ENCODE peak calls at places on chromosomes 1 and 21, in six cellular contexts. B is IMR-90, J is mesenchymal stem cell, Q is H9, P is H1, X is neuronal stem cell. F is an unnamed sample.

GRCh38 chr1:50917128-50917795 is 42.8 kb downstream of the FAF1 start:
- DNase-seq in P (no peak), J (no peak), B (no peak), Q (no peak), X (no peak), F (no peak)

GRCh38 chr1:21620461-21620860 is 48.7 kb downstream of the RAP1GAP start:
- DNase-seq in B (no peak), Q (no peak), X (no peak), P (no peak), J (no peak), F (no peak)

GRCh38 chr1:39326836-39327235 is 122.3 kb downstream of the MACF1 start:
- DNase-seq in P (no peak), X (no peak), J (peak; percentile 34), Q (no peak), B (peak; percentile 51), F (peak; percentile 62)

GRCh38 chr1:167462341-167462740 is 56.0 kb downstream of the CD247 start:
- DNase-seq in Q (no peak), P (no peak), B (no peak), J (no peak), X (no peak), F (no peak)

GRCh38 chr1:226542623-226543103 is 5.9 kb upstream of the STUM start:
- DNase-seq in B (no peak), X (no peak), J (no peak), Q (no peak), P (no peak), F (no peak)

GRCh38 chr1:235253219-235253640 is 74.7 kb downstream of the ARID4B start:
- DNase-seq in J (peak; percentile 82), Q (peak; percentile 72), P (peak; percentile 25), X (peak; percentile 45), B (peak; percentile 72), F (peak; percentile 85)

GRCh38 chr1:11238311-11238710 is 24.0 kb downstream of the MTOR start:
- DNase-seq in Q (no peak), X (no peak), B (no peak), P (no peak), J (no peak), F (no peak)

GRCh38 chr1:162497104-162497722 is 405 bp upstream of the UHMK1 start:
- DNase-seq in J (no peak), Q (no peak), B (no peak), P (no peak), X (no peak), F (no peak)

GRCh38 chr1:212987702-212988322 is 27.9 kb downstream of the ANGEL2 start:
- DNase-seq in Q (no peak), X (no peak), B (peak; percentile 77), P (no peak), J (no peak), F (no peak)

GRCh38 chr1:9651565-9652378 is at the start of gene PIK3CD:
- DNase-seq in Q (peak; percentile 61), J (peak; percentile 43), B (peak; percentile 57), P (no peak), X (peak; percentile 70), F (peak; percentile 36)

GRCh38 chr1:36594041-36594440 is 111.3 kb upstream of the CSF3R start:
- DNase-seq in B (no peak), Q (no peak), P (no peak), J (no peak), X (no peak), F (no peak)

GRCh38 chr21:35139382-35139715 is 90.2 kb upstream of the RUNX1 start:
- DNase-seq in B (no peak), P (no peak), X (no peak), Q (no peak), J (no peak), F (no peak)

GRCh38 chr1:178126261-178126660 is 32.4 kb downstream of the RASAL2 start:
- DNase-seq in P (no peak), Q (no peak), X (no peak), J (no peak), B (no peak), F (no peak)

GRCh38 chr1:229557214-229557850 is 1.2 kb downstream of the ABCB10 start:
- DNase-seq in P (no peak), X (no peak), Q (no peak), J (peak; percentile 53), B (peak; percentile 34), F (no peak)

GRCh38 chr21:37005548-37006242 is 807 bp upstream of the RIPPLY3 start:
- DNase-seq in B (no peak), Q (peak; percentile 59), J (no peak), P (no peak), X (no peak), F (no peak)

GRCh38 chr1:209890606-209891330 is 47.2 kb upstream of the SYT14 start:
- DNase-seq in Q (no peak), P (no peak), X (no peak), J (no peak), B (peak; percentile 52), F (no peak)

GRCh38 chr1:9690440-9691107 is 39.0 kb downstream of the PIK3CD start:
- DNase-seq in Q (no peak), B (no peak), X (no peak), P (no peak), J (no peak), F (no peak)

GRCh38 chr1:68049941-68050878 is at the start of gene DIRAS3:
- DNase-seq in X (no peak), B (peak; percentile 60), J (peak; percentile 42), P (no peak), Q (no peak), F (peak; percentile 39)
- H3K9ac ChIP-seq in X (no peak within 1 kb of the TSS), B (peak within 1 kb of the TSS; percentile 28), J (peak within 1 kb of the TSS; percentile 80), P (no peak within 1 kb of the TSS), Q (no peak within 1 kb of the TSS), F (no peak within 1 kb of the TSS)

GRCh38 chr1:155934097-155934932 is at the start of gene KHDC4:
- DNase-seq in Q (peak; percentile 97), B (peak; percentile 99), J (peak; percentile 98), X (peak; percentile 91), P (peak; percentile 96), F (peak; percentile 99)
- H4K8ac ChIP-seq in Q (no peak within 1 kb of the TSS), B (peak within 1 kb of the TSS; percentile 97), J (peak within 1 kb of the TSS; percentile 100), X (peak within 1 kb of the TSS; percentile 74), P (peak within 1 kb of the TSS; percentile 99), F (peak within 1 kb of the TSS; percentile 99)

GRCh38 chr1:222894331-222894730 is 79.5 kb downstream of the DISP1 start:
- DNase-seq in J (no peak), X (no peak), B (no peak), Q (no peak), P (no peak), F (no peak)

GRCh38 chr1:222893255-222893654 is 78.4 kb downstream of the DISP1 start:
- DNase-seq in Q (no peak), P (no peak), B (no peak), X (no peak), J (no peak), F (no peak)

GRCh38 chr1:222897527-222898190 is 82.8 kb downstream of the DISP1 start:
- DNase-seq in J (peak; percentile 19), X (no peak), Q (no peak), B (no peak), P (no peak), F (no peak)

GRCh38 chr1:222898191-222898527 is 83.3 kb downstream of the DISP1 start:
- DNase-seq in P (no peak), B (no peak), J (no peak), Q (no peak), X (no peak), F (no peak)

GRCh38 chr1:222896630-222897526 is 82.0 kb downstream of the DISP1 start:
- DNase-seq in X (no peak), P (no peak), J (peak; percentile 49), Q (no peak), B (peak; percentile 53), F (no peak)
- H2AFZ ChIP-seq in X (no peak overlapping the region), P (no peak overlapping the region), J (no peak overlapping the region), Q (no peak overlapping the region), B (no peak overlapping the region), F (no peak overlapping the region)

GRCh38 chr1:164599272-164599671 is 40.3 kb downstream of the PBX1 start:
- DNase-seq in P (no peak), X (no peak), J (no peak), Q (no peak), B (no peak), F (no peak)

GRCh38 chr1:164601399-164602141 is 42.6 kb downstream of the PBX1 start:
- DNase-seq in X (no peak), J (no peak), B (no peak), Q (no peak), P (no peak), F (no peak)

GRCh38 chr1:164604541-164604940 is 45.6 kb downstream of the PBX1 start:
- DNase-seq in X (no peak), Q (no peak), B (peak; percentile 65), J (no peak), P (no peak), F (no peak)

GRCh38 chr1:164602480-164603093 is 43.6 kb downstream of the PBX1 start:
- DNase-seq in P (peak; percentile 49), B (peak; percentile 52), J (peak; percentile 60), X (no peak), Q (peak; percentile 72), F (no peak)

GRCh38 chr1:164602142-164602429 is 43.1 kb downstream of the PBX1 start:
- DNase-seq in P (no peak), X (no peak), J (no peak), B (no peak), Q (peak; percentile 80), F (peak; percentile 85)
- H3K9ac ChIP-seq in P (no peak overlapping the region), X (no peak overlapping the region), J (peak overlapping the region; percentile 63), B (peak overlapping the region; percentile 54), Q (peak overlapping the region; percentile 35), F (no peak overlapping the region)

GRCh38 chr1:154222518-154222917 is 1.8 kb downstream of the UBAP2L start:
- DNase-seq in P (no peak), Q (no peak), X (no peak), J (no peak), B (no peak), F (no peak)

GRCh38 chr1:154220970-154221814 is 437 bp downstream of the UBAP2L start:
- DNase-seq in X (peak; percentile 54), Q (peak; percentile 41), P (no peak), B (peak; percentile 30), J (no peak), F (peak; percentile 42)

GRCh38 chr1:154220071-154220969 is at the start of gene UBAP2L:
- DNase-seq in Q (peak; percentile 100), B (peak; percentile 99), J (peak; percentile 99), P (peak; percentile 99), X (peak; percentile 99), F (peak; percentile 100)

GRCh38 chr1:154222918-154223317 is 2.2 kb downstream of the UBAP2L start:
- DNase-seq in B (no peak), P (no peak), J (peak; percentile 22), X (no peak), Q (no peak), F (no peak)

GRCh38 chr1:154221815-154222081 is 993 bp downstream of the UBAP2L start:
- DNase-seq in X (no peak), Q (no peak), B (peak; percentile 87), J (peak; percentile 95), P (no peak), F (peak; percentile 61)
- H4K8ac ChIP-seq in X (no peak overlapping the region), Q (no peak overlapping the region), B (peak overlapping the region; percentile 88), J (no peak overlapping the region), P (no peak overlapping the region), F (no peak overlapping the region)

DNA sequence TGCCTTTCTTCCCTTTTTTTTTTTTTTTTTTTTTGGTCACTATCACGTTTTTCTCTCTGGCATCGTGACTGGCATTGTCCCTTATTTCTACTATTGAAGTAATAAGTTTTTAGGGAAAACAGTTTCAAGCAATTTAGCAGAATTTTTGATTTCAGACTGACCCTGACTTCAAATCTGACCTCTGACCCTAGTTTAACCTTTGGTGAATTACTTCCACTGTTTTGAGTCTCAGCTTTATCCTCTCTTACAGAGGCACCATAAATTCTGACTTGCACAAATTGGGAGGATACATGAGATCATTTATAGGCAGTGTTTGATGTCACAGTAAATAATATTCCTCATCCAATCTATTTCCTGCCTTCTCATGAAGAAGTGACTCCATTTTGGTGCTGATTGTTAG is 187.0 kb downstream of the FASLG start:
- DNase-seq in J (no peak), P (no peak), B (no peak), Q (no peak), X (no peak), F (no peak)
- H2AFZ ChIP-seq in J (no peak overlapping the region), P (no peak overlapping the region), B (no peak overlapping the region), Q (no peak overlapping the region), X (no peak overlapping the region), F (no peak overlapping the region)

F was measured in trophoblast cell.